ENCODE peak calls at places on chromosomes 5 and 9, in six cellular contexts. D is HepG2, U is upper lobe of left lung, A is A549, C is K562, T is GM12878. K is an unnamed sample.
A peak's percentile ranks its signal among the peaks of the same experiment; 100 is the strongest.

GRCh38 chr5:95591490-95591901 is 28.4 kb upstream of the GPR150 start:
- ATAC-seq in D (no peak), U (no peak), A (no peak), C (no peak), T (peak; percentile 91), K (no peak)

GRCh38 chr5:68928617-68929302 is 165.1 kb upstream of the SLC30A5 start:
- ATAC-seq in D (no peak), U (no peak), A (no peak), C (no peak), T (no peak), K (no peak)

GRCh38 chr9:108244676-108245075 is 611.1 kb downstream of the ACTL7B start:
- ATAC-seq in D (no peak), U (no peak), A (no peak), C (no peak), T (no peak), K (no peak)

GRCh38 chr5:68255305-68256130 is 40.0 kb downstream of the PIK3R1 start:
- ATAC-seq in D (no peak), U (no peak), A (no peak), C (no peak), T (peak; percentile 24), K (no peak)

GRCh38 chr5:56126487-56127179 is 106.5 kb downstream of the ANKRD55 start:
- ATAC-seq in D (no peak), U (no peak), A (no peak), C (no peak), T (no peak), K (no peak)

GRCh38 chr5:116544542-116545241 is 29.9 kb downstream of the SEMA6A start:
- ATAC-seq in D (peak; percentile 56), U (no peak), A (no peak), C (no peak), T (no peak), K (no peak)

GRCh38 chr5:93381057-93381456 is 200.0 kb downstream of the NR2F1-AS1 start:
- ATAC-seq in D (no peak), U (no peak), A (no peak), C (no peak), T (no peak), K (no peak)

GRCh38 chr5:129771058-129771838 is 23.4 kb downstream of the MINAR2 start:
- ATAC-seq in D (peak; percentile 90), U (peak; percentile 67), A (peak; percentile 71), C (peak; percentile 72), T (peak; percentile 83), K (no peak)

GRCh38 chr5:176394881-176395675 is 6.5 kb downstream of the HIGD2A start:
- ATAC-seq in D (no peak), U (peak; percentile 34), A (no peak), C (no peak), T (no peak), K (peak; percentile 16)

GRCh38 chr5:95843733-95844223 is 21.3 kb upstream of the GLRX start:
- ATAC-seq in D (no peak), U (peak; percentile 15), A (no peak), C (no peak), T (no peak), K (peak; percentile 33)

GRCh38 chr5:157387683-157388093 is 72.3 kb upstream of the NIPAL4 start:
- ATAC-seq in D (no peak), U (no peak), A (peak; percentile 19), C (no peak), T (no peak), K (peak; percentile 75)

GRCh38 chr9:137589441-137590122 is 730 bp downstream of the ZMYND19 start:
- ATAC-seq in D (peak; percentile 9), U (no peak), A (peak; percentile 30), C (peak; percentile 4), T (peak; percentile 16), K (peak; percentile 16)

GRCh38 chr5:107954254-107954653 is 283.5 kb upstream of the EFNA5 start:
- ATAC-seq in D (no peak), U (no peak), A (no peak), C (no peak), T (no peak), K (no peak)

GRCh38 chr9:93035821-93036351 is 22.6 kb upstream of the SUSD3 start:
- ATAC-seq in D (peak; percentile 40), U (no peak), A (no peak), C (peak; percentile 61), T (no peak), K (no peak)

GRCh38 chr5:80960531-80961375 is 590 bp downstream of the RASGRF2 start:
- ATAC-seq in D (peak; percentile 78), U (peak; percentile 32), A (peak; percentile 78), C (no peak), T (no peak), K (peak; percentile 65)

GRCh38 chr9:128917151-128917849 is 3.5 kb upstream of the PHYHD1 start:
- ATAC-seq in D (no peak), U (peak; percentile 78), A (no peak), C (no peak), T (no peak), K (peak; percentile 63)

GRCh38 chr5:127746756-127747155 is 43.6 kb downstream of the CCDC192 start:
- ATAC-seq in D (no peak), U (no peak), A (no peak), C (peak; percentile 72), T (peak; percentile 64), K (no peak)

GRCh38 chr9:92947268-92948031 is at the start of gene FGD3:
- ATAC-seq in D (peak; percentile 94), U (peak; percentile 65), A (peak; percentile 82), C (peak; percentile 57), T (peak; percentile 27), K (peak; percentile 58)

GRCh38 chr9:121476156-121476555 is 23.5 kb downstream of the GGTA1 start:
- ATAC-seq in D (no peak), U (peak; percentile 47), A (no peak), C (no peak), T (no peak), K (no peak)

GRCh38 chr9:119154527-119154926 is 214.7 kb downstream of the BRINP1 start:
- ATAC-seq in D (no peak), U (no peak), A (no peak), C (no peak), T (no peak), K (no peak)

GRCh38 chr5:133644000-133644865 is 31.9 kb upstream of the FSTL4 start:
- ATAC-seq in D (no peak), U (no peak), A (no peak), C (no peak), T (no peak), K (no peak)

GRCh38 chr5:74657165-74657564 is 16.6 kb upstream of the ENC1 start:
- ATAC-seq in D (no peak), U (no peak), A (no peak), C (no peak), T (no peak), K (no peak)

DNA sequence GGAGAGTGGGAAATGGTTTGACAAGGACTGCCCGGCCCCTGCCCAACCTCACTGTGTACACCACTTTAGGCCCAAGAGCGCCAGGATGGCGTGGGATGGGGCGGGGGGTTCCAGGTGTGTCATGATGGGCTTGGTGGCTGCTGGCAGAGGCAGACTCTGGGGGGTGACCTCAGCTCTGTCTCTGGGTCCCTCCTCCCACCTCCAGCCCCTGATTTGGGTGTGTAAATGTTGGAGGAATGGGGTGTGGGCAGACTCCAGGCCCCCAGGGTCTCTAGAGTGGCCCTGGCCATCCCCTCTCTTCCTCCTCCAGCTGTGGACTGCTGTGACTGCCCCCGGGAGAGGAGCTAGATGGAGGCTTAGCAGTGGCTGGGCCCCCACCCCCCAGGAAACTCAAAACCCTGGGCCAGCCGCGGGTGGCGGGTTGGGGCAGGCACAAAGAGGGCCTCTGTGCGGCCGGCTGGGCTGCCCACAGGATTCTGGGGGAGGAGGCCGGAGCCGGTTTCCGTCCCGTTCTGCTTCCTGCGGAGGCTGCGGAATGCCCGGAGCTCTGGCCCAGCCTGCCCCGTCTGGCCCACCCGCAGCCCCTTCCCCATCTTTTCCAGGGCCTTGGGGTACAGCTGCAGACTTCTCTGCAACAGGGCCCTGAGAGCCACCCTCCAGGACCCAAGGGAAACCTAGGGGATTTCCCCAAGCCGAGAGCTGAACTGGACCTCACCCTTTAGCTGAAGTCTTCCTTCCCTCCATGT is 23.1 kb downstream of the CXXC5 start:
- ATAC-seq in D (no peak), U (no peak), A (no peak), C (no peak), T (peak; percentile 44), K (no peak)
- TF ChIP-seq EP300 in D (no peak), U (no peak), A (no peak), C (no peak), T (no peak), K (no peak)

GRCh38 chr5:11075010-11075860 is 314.2 kb upstream of the DAP start:
- ATAC-seq in D (no peak), U (no peak), A (no peak), C (peak; percentile 78), T (no peak), K (no peak)
- TF ChIP-seq CTCF in D (peak; percentile 4), U (no peak), A (no peak), C (peak; percentile 64), T (peak; percentile 17), K (no peak)

GRCh38 chr5:54884195-54884536 is 101.2 kb downstream of the ESM1 start:
- ATAC-seq in D (no peak), U (no peak), A (no peak), C (no peak), T (no peak), K (no peak)

GRCh38 chr5:54882841-54883240 is 102.6 kb downstream of the ESM1 start:
- ATAC-seq in D (no peak), U (no peak), A (no peak), C (no peak), T (no peak), K (peak; percentile 10)

GRCh38 chr5:54885636-54886035 is 99.8 kb downstream of the ESM1 start:
- ATAC-seq in D (no peak), U (no peak), A (no peak), C (no peak), T (no peak), K (no peak)

GRCh38 chr5:54882101-54882500 is 103.3 kb downstream of the ESM1 start:
- ATAC-seq in D (no peak), U (no peak), A (no peak), C (no peak), T (no peak), K (no peak)

GRCh38 chr5:54883374-54884194 is 101.8 kb downstream of the ESM1 start:
- ATAC-seq in D (peak; percentile 46), U (peak; percentile 28), A (no peak), C (peak; percentile 81), T (no peak), K (peak; percentile 78)
- H3K4me3 ChIP-seq in D (no peak overlapping the region), U (peak overlapping the region; percentile 53), A (peak overlapping the region; percentile 40), C (no peak overlapping the region), T (no peak overlapping the region), K (peak overlapping the region; percentile 45)

DNA sequence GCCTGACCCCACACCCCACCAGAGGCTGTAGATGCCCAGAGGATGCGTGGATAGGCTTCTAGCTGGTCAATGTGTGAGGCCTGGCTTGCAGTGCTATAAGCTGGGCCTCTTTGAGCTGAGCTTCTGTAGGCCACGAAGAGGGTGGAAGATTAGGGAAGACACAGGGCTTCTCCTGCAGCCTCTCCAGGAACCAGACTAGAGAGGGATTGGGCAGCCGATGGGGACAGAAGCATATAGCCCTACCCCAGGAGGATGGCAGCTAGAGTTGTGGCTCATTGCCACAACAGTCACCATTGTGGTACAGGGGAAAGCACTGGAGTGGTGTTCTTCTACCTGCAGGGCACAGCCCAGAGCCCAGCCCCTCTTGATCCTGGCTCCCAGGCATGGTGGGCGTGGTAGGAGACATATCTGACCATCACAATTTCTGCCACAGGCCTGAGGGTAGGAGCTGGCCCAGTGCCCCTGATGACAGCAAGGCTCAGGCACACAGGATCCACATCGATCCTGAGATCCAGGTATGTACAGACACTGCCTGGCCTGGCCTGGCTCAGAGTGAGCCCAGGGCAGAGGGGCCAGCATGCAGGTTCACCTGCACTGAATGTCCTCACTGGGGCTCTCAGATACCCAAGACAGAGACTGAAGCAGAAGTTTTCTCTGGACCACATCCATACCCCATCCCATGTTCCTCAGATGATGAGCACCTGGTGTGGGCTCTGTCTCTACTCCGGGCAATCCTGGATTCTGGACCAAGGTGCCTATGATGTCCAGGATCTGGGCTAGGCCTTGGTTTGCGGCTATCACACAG is 8.7 kb downstream of the PDLIM4 start:
- ATAC-seq in D (no peak), U (no peak), A (peak; percentile 2), C (no peak), T (no peak), K (no peak)
- TF ChIP-seq EP300 in D (no peak), U (no peak), A (no peak), C (no peak), T (no peak), K (no peak)

K was measured in gastroesophageal sphincter.